ENCODE peak calls at places on chromosomes 3 and 15, in seven cellular contexts. Z is neural progenitor cell; V is stimulated activated CD4-positive, alpha-beta T cell treated with anti-CD3 and anti-CD28 coated beads, Interleukin-12 subunit alpha, Interleukin-12 subunit beta, amount 100 ng/mL, for 4 hours; I is pancreas; M is ELF-1; W is MG63; J is GM20000. Q is an unnamed sample.

GRCh38 chr15:50627351-50628055 is 59.1 kb downstream of the TRPM7 start:
- DNase-seq in J (no peak), I (no peak), Z (no peak), W (no peak), M (no peak), V (no peak), Q (no peak)

GRCh38 chr3:196189608-196190347 is 21.4 kb downstream of the ZDHHC19 start:
- DNase-seq in J (no peak), V (no peak), I (no peak), Z (no peak), W (no peak), M (peak), Q (no peak)

GRCh38 chr3:74539879-74540278 is 74.6 kb downstream of the CNTN3 start:
- DNase-seq in I (no peak), Z (no peak), J (no peak), V (no peak), M (no peak), W (no peak), Q (no peak)

GRCh38 chr15:90763700-90764099 is 46.6 kb downstream of the BLM start:
- DNase-seq in M (no peak), W (no peak), J (no peak), V (no peak), I (no peak), Z (no peak), Q (no peak)

GRCh38 chr3:116950302-116951055 is 240.9 kb downstream of the TUSC7 start:
- DNase-seq in J (no peak), V (no peak), I (no peak), M (no peak), W (no peak), Z (peak), Q (no peak)

GRCh38 chr3:16177962-16178627 is 3.6 kb downstream of the GALNT15 start:
- DNase-seq in W (peak), V (peak), M (peak), J (peak), I (peak), Z (peak), Q (peak)

GRCh38 chr3:134839422-134839821 is 44.4 kb downstream of the EPHB1 start:
- DNase-seq in W (peak), J (no peak), M (no peak), I (no peak), Z (no peak), V (no peak), Q (no peak)

GRCh38 chr15:75597667-75598341 is 18.7 kb upstream of the PTPN9 start:
- DNase-seq in V (no peak), W (no peak), M (no peak), Z (peak), J (no peak), I (no peak), Q (peak)

GRCh38 chr3:16369247-16369646 is 104.2 kb downstream of the OXNAD1 start:
- DNase-seq in M (peak), Z (peak), J (no peak), V (no peak), I (no peak), W (peak), Q (no peak)

GRCh38 chr3:66498718-66499611 is 1.9 kb downstream of the LRIG1 start:
- DNase-seq in Z (no peak), J (no peak), I (no peak), M (no peak), V (no peak), W (no peak), Q (no peak)

GRCh38 chr3:187613557-187613956 is 56.6 kb downstream of the SST start:
- DNase-seq in W (no peak), J (no peak), I (no peak), V (no peak), M (no peak), Z (no peak), Q (no peak)

GRCh38 chr3:163391407-163392181 is 1686.7 kb downstream of the SI start:
- DNase-seq in M (no peak), W (no peak), Z (no peak), I (no peak), J (no peak), V (no peak), Q (no peak)

GRCh38 chr15:44711356-44712107 is at the start of gene B2M:
- DNase-seq in J (peak), V (peak), W (peak), Z (peak), M (peak), I (peak), Q (peak)

GRCh38 chr3:61830111-61830400 is 268.7 kb downstream of the PTPRG start:
- DNase-seq in V (no peak), W (no peak), M (no peak), Z (no peak), J (no peak), I (no peak), Q (no peak)

GRCh38 chr3:152835311-152836102 is 576 bp downstream of the P2RY1 start:
- DNase-seq in W (peak), V (peak), I (peak), Z (peak), M (peak), J (peak), Q (peak)

GRCh38 chr15:98806275-98806895 is 158.0 kb downstream of the IGF1R start:
- DNase-seq in W (no peak), V (no peak), J (no peak), Z (no peak), M (no peak), I (no peak), Q (no peak)

GRCh38 chr15:68608206-68608843 is 29.5 kb downstream of the CORO2B start:
- DNase-seq in I (peak), V (no peak), Z (peak), M (no peak), W (peak), J (no peak), Q (no peak)

GRCh38 chr15:78167227-78167888 is 18.2 kb downstream of the IDH3A start:
- DNase-seq in W (no peak), Z (no peak), V (no peak), J (peak), I (no peak), M (no peak), Q (no peak)

GRCh38 chr3:188037965-188038581 is 115.9 kb upstream of the LPP start:
- DNase-seq in Z (no peak), W (no peak), I (no peak), V (no peak), M (no peak), J (no peak), Q (no peak)

GRCh38 chr3:15010664-15011063 is 54.5 kb downstream of the MRPS25 start:
- DNase-seq in M (no peak), J (no peak), Z (no peak), W (no peak), I (no peak), V (no peak), Q (no peak)

GRCh38 chr3:31981206-31982181 is at the start of the genes OSBPL10 and ZNF860:
- DNase-seq in J (peak), M (peak), V (peak), W (peak), I (peak), Z (peak), Q (peak)

GRCh38 chr3:195263193-195263924 is 7.6 kb downstream of the XXYLT1 start:
- DNase-seq in Z (no peak), V (no peak), M (no peak), I (no peak), W (no peak), J (no peak), Q (no peak)

GRCh38 chr15:25671132-25671531 is 192.0 kb downstream of the ATP10A start:
- DNase-seq in W (no peak), V (no peak), M (peak), I (no peak), Z (no peak), J (no peak), Q (no peak)

GRCh38 chr3:122679467-122680291 is 960 bp upstream of the PARP14 start:
- DNase-seq in M (peak), W (peak), J (no peak), Z (peak), I (peak), V (peak), Q (no peak)

GRCh38 chr3:98741121-98741716 is 21.9 kb upstream of the ST3GAL6 start:
- DNase-seq in I (no peak), J (no peak), V (no peak), Z (no peak), M (peak), W (peak), Q (no peak)

GRCh38 chr3:14989943-14990753 is 42.8 kb downstream of the NR2C2 start:
- DNase-seq in Z (peak), I (no peak), M (peak), W (peak), J (no peak), V (no peak), Q (peak)

GRCh38 chr3:127141921-127142730 is 50.8 kb upstream of the PRR23E start:
- DNase-seq in Z (no peak), I (peak), M (no peak), V (no peak), W (no peak), J (no peak), Q (no peak)

GRCh38 chr3:11624161-11624560 is 19.6 kb downstream of the VGLL4 start:
- DNase-seq in M (no peak), V (peak), J (peak), Z (no peak), W (no peak), I (no peak), Q (no peak)

GRCh38 chr3:48851407-48851806 is 3.7 kb upstream of the PRKAR2A start:
- DNase-seq in J (no peak), I (no peak), Z (peak), W (no peak), V (no peak), M (peak), Q (no peak)

GRCh38 chr3:145649368-145649887 is 511.6 kb downstream of the PLOD2 start:
- DNase-seq in Z (no peak), M (no peak), I (no peak), V (no peak), W (no peak), J (no peak), Q (no peak)

GRCh38 chr3:34419801-34420200 is 621.4 kb downstream of the PDCD6IP start:
- DNase-seq in W (no peak), M (no peak), Z (peak), J (no peak), I (no peak), V (no peak), Q (peak)

GRCh38 chr3:146493761-146494160 is 24.4 kb upstream of the PLSCR2 start:
- DNase-seq in M (no peak), J (no peak), I (no peak), Z (no peak), W (no peak), V (no peak), Q (no peak)

Q was measured in WTC11.